ENCODE peak calls at places on chromosomes 7 and 10, in seven cellular contexts. C is heart left ventricle; D is naive thymus-derived CD4-positive, alpha-beta T cell; G is endodermal cell; O is Caco-2; J is thyroid gland; X is spleen. P is an unnamed sample. For H3K4me1, the result is how much of the 10 kb centered on the place peaks cover.

GRCh38 chr10:101759354-101760247 is 16.3 kb downstream of the FGF8 start:
- DNase-seq in X (peak), O (no peak), C (no peak), G (peak), D (no peak), J (no peak), P (no peak)

GRCh38 chr10:76830218-76830617 is 807.4 kb downstream of the KCNMA1 start:
- DNase-seq in D (no peak), G (no peak), X (no peak), J (no peak), O (no peak), C (no peak), P (no peak)

GRCh38 chr7:2508327-2509231 is 11.0 kb upstream of the LFNG start:
- DNase-seq in D (peak), O (no peak), X (peak), G (peak), C (no peak), J (peak), P (peak)

GRCh38 chr7:139018910-139019309 is 16.9 kb downstream of the ZC3HAV1L start:
- DNase-seq in X (no peak), O (no peak), J (no peak), C (no peak), D (no peak), G (no peak), P (no peak)

GRCh38 chr10:110916554-110917346 is 2.2 kb downstream of the BBIP1 start:
- DNase-seq in G (no peak), X (no peak), J (peak), O (peak), C (no peak), D (no peak), P (no peak)

GRCh38 chr10:130807096-130807495 is 504.4 kb downstream of the TCERG1L start:
- DNase-seq in C (no peak), J (no peak), X (no peak), G (peak), O (no peak), D (no peak), P (no peak)

GRCh38 chr7:115178831-115179230 is 256.9 kb downstream of the MDFIC start:
- DNase-seq in O (no peak), C (no peak), G (no peak), J (peak), X (no peak), D (no peak), P (no peak)

GRCh38 chr10:127907411-127908105 is 655 bp downstream of the PTPRE start:
- DNase-seq in X (peak), O (peak), D (peak), G (peak), J (peak), C (peak), P (no peak)

GRCh38 chr10:27410153-27410552 is 94.0 kb upstream of the RAB18 start:
- DNase-seq in G (no peak), J (no peak), X (no peak), C (no peak), D (no peak), O (no peak), P (no peak)

GRCh38 chr7:33258561-33258960 is 129.2 kb downstream of the BBS9 start:
- DNase-seq in X (no peak), O (no peak), J (no peak), D (no peak), C (no peak), G (no peak), P (no peak)

GRCh38 chr10:80786322-80786721 is 248.6 kb downstream of the SH2D4B start:
- DNase-seq in D (no peak), O (no peak), J (no peak), X (no peak), C (no peak), G (no peak), P (no peak)

DNA sequence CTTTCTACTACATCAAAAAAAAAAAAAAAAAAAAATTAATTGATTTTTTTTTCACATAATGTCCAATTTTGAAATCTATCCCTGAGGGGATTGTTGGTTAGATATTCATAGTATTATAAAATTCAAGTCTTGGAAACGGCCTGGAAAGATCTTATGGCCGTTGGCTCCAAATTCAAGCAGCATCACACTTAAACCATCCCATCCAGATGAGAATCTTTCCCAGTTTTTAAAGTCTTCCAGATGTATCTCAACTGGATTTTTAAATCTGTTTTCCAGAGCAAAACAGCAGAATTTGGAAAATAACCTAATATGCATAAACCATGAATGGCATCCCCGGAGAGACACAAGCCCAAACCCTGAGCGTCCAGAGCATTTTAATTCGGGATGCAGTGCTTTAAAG is 208.1 kb upstream of the PRKCQ start:
- DNase-seq in J (no peak), X (no peak), G (no peak), D (no peak), O (no peak), C (no peak), P (no peak)
- H3K4me3 ChIP-seq in J (no peak), X (no peak), G (no peak), D (no peak), O (no peak), C (no peak), P (no peak)

DNA sequence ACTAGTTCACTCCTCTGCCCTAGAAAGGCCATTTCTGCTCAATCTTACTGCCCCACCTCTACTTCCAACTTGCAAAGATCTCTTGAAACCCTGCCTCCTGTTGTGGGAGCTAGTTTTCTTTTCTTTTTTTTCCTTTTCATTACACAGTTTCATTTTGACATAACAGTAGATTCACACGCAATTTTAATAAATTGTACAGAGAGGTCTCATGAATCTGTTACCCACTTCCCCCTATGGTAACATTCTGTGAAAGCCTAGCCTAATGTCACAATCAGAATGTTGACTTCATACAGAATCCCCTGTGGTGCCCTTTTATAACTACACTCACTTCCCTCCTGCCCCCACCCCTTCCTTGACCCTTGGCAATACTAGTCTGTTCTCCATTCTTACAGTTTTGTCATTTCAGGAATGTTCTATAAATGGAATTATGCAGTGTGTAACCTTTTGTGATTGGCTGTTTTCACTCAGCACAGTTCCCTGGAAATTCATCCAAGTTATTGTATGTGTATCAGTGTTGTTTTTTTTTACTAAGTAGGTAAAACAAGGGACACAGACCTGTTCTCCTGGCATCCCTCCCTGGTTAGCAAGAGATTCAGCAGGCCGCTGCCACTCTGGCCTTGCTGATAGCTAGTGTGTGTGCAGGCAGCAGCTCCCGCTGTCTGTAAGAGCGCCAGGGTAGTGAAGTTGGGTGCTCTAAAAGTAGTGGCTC is 21.5 kb downstream of the CHST3 start:
- DNase-seq in G (no peak), J (peak), X (no peak), C (no peak), D (no peak), O (no peak), P (no peak)
- H3K4me1 ChIP-seq in G (under half), J (half or more), X (under half), C (half or more), D (under half), O (under half), P (under half)

GRCh38 chr7:150513758-150514157 is 914 bp upstream of the GIMAP7 start:
- DNase-seq in G (no peak), J (no peak), X (peak), C (no peak), O (no peak), D (no peak), P (no peak)

GRCh38 chr7:150515752-150516151 is 1.1 kb downstream of the GIMAP7 start:
- DNase-seq in J (no peak), G (no peak), D (no peak), C (no peak), X (no peak), O (no peak), P (no peak)

GRCh38 chr7:150515248-150515647 is 576 bp downstream of the GIMAP7 start:
- DNase-seq in G (no peak), J (no peak), C (no peak), D (peak), O (no peak), X (no peak), P (no peak)

GRCh38 chr7:150516956-150517355 is 2.3 kb downstream of the GIMAP7 start:
- DNase-seq in X (no peak), O (no peak), C (no peak), D (no peak), J (no peak), G (no peak), P (no peak)

DNA sequence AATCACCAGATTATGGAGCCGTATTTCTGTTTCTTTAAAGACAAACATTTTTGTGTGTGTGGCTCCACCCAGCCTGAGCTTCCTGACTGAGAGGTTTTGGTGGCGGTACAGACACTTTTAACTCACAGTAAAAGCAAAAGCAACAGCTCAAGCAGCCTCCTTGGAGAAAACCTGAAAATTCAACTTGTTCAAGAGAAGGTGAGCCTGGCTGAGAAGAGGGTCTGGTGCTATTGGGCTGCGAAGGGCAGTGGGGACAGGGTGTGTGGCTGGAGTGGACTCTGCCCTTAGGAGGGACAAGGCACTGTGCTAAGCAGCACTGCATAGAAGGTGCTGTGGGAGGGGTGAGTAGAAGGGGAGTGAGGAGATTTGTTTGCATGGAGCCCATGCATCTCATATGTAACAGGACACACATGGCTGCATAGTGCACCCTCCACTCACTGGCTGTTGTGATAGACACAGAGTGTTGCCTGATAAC is at the start of gene GIMAP7:
- DNase-seq in O (no peak), D (peak), J (peak), X (no peak), G (no peak), C (no peak), P (peak)
- H3K4me3 ChIP-seq in O (no peak), D (peak), J (peak), X (peak), G (no peak), C (peak), P (peak)

GRCh38 chr10:33100996-33101747 is 143.1 kb upstream of the ITGB1 start:
- DNase-seq in X (no peak), C (no peak), D (no peak), O (no peak), G (no peak), J (no peak), P (no peak)

GRCh38 chr10:33098966-33099663 is 141.1 kb upstream of the ITGB1 start:
- DNase-seq in O (no peak), X (no peak), J (no peak), G (no peak), C (no peak), D (no peak), P (no peak)

GRCh38 chr10:33103980-33104379 is 145.9 kb upstream of the ITGB1 start:
- DNase-seq in G (no peak), D (no peak), X (no peak), C (no peak), O (no peak), J (no peak), P (no peak)

GRCh38 chr10:33099748-33100147 is 141.7 kb upstream of the ITGB1 start:
- DNase-seq in C (no peak), J (no peak), D (no peak), G (no peak), X (no peak), O (no peak), P (no peak)

DNA sequence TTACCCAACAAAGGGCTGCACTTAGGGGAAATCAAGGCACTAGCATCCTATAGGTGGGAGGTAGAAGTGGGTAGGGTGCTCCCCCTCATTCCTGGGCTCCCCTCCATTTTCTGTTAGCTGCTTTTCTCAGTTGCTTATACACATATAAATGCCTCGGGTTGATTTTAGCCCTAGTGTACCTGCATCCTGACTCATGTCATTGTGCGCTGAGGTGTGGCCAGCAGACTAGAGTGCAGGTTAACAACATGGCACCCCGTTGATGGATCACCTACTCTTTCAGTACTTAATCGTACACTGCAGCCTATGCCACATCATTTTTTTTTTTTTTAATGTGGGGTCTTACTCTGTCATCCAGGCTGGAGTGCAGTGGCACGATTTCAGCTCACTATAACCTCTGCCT is 144.0 kb upstream of the ITGB1 start:
- DNase-seq in J (no peak), C (no peak), O (no peak), G (no peak), D (no peak), X (no peak), P (no peak)
- H3K4me1 ChIP-seq in J (under half), C (under half), O (under half), G (under half), D (under half), X (under half), P (under half)

DNA sequence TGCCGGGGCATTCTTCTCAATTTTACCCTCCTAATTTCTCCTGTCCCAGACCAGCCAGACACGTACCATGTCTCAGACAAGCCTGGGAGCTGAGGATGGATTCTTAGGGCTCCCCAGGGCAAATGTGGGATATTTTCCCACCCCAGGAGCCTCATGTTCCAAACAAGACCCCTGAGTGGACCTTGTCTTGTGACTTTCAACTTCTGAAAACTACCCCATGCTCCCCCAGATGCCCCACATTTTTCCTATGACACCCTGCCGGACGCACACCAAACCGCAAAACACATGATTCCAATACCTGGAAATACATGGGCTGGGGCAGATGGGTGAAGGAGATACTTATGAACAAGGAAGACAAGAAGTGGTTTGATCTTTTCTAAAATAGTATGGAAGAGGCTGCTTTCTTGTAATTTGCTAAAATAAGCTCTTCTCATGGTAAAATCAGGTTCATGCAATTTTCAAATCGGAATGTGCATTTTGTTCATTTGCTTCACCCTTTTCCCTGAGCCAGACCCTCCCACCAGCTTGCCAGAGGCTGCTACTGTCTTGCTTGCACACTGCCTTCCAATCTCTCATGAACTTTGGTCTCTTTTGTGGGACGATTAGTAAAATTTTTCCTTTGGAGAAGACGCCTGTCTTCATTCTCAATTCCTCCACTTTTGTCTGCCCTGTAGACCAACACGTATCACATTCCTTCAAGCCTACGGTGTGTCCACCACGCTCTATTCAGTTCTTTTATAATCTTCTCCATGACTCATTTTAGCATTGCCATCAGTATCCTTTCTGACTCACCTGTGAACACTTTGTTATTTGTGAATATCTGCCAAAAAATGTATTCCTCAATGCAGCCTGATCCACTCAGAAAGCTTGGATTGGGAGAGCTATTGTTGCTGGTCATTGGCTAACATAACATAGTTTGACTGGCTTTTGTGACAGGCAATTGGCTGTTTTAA is 1.1 kb downstream of the GIMAP5 start:
- DNase-seq in X (no peak), G (no peak), C (no peak), O (no peak), J (no peak), D (no peak), P (peak)
- H3K4me3 ChIP-seq in X (peak), G (no peak), C (peak), O (no peak), J (peak), D (peak), P (peak)

DNA sequence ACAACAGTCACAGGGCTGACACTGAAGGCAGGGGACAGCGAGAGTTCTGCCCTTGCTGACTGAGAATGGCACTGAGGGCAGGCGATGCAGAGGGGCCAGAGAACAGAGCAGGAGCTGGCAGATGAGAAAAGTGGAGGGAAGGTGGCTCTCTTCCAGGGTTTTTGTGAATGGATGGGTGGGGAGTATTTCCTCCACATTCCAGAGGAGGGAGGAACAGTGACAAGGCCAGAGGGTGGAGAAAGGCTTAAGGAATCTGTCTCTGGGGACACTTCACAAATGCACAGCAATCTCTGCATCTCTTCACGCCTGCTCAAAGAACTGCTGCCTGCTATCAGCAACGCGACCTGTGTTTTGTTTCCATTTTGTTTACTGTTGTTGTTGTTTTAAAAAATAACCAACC is 129.5 kb downstream of the GLI3 start:
- DNase-seq in X (no peak), O (no peak), C (no peak), J (peak), D (no peak), G (peak), P (no peak)
- H3K4me1 ChIP-seq in X (under half), O (under half), C (under half), J (half or more), D (under half), G (under half), P (under half)

GRCh38 chr10:18660816-18661431 is 1.7 kb downstream of the ARL5B start:
- DNase-seq in J (no peak), X (no peak), D (no peak), O (no peak), G (no peak), C (no peak), P (no peak)
- H3K4me3 ChIP-seq in J (no peak), X (peak), D (no peak), O (peak), G (peak), C (peak), P (no peak)

GRCh38 chr7:157233677-157234076 is 95.0 kb downstream of the UBE3C start:
- DNase-seq in C (no peak), D (no peak), G (no peak), O (no peak), X (no peak), J (no peak), P (no peak)

GRCh38 chr7:157224627-157225026 is 85.9 kb downstream of the UBE3C start:
- DNase-seq in O (peak), J (no peak), C (no peak), G (no peak), X (no peak), D (no peak), P (no peak)

GRCh38 chr7:157234271-157234670 is 95.5 kb downstream of the UBE3C start:
- DNase-seq in D (no peak), X (no peak), J (no peak), G (no peak), O (no peak), C (no peak), P (no peak)

DNA sequence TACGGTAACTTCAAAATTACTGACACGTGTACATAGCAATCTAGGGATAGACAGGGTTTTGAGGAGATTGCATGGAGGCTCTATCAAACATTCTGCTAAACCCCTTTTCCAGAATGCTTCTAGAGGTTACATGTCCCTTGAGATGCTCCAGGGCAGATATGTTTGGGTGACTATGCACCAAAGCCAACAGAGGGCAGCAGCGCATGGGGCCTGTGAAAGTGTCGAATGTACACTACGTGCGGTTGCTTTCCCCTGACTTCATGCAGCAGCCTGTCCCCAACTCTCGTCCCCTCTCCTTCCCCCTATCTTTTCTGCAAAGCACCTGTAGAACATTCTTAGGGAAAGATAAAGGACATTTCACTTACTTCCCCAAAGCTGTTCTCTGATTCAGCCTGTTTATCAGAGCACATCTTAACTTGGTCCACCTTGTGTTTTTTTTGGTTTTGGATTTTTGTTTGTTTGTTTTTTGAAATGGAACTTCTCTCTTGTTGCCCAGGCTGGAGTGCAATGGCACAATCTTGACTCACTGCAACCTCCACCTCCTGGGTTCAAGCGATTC is 90.2 kb downstream of the UBE3C start:
- DNase-seq in O (peak), C (no peak), G (peak), J (no peak), X (no peak), D (peak), P (no peak)
- H3K4me1 ChIP-seq in O (under half), C (under half), G (under half), J (under half), X (under half), D (under half), P (under half)

GRCh38 chr7:30087371-30087770 is 47.4 kb upstream of the MTURN start:
- DNase-seq in C (no peak), D (no peak), G (no peak), J (no peak), O (no peak), X (no peak), P (no peak)
- H3K4me3 ChIP-seq in C (no peak), D (no peak), G (no peak), J (no peak), O (no peak), X (no peak), P (no peak)

P was measured in CD8-positive, alpha-beta memory T cell.